ENCODE peak calls at places on chromosomes 11 and 22, in seven cellular contexts. O, I, U, E, M, B and A are unnamed samples.

GRCh38 chr11:30762188-30762587 is 176.0 kb upstream of the MPPED2 start:
- DNase-seq in O (no peak), I (no peak), U (no peak), E (no peak), M (no peak), B (no peak), A (no peak)

GRCh38 chr11:299081-299891 is at the start of gene IFITM5:
- DNase-seq in O (no peak), I (no peak), U (peak), E (no peak), M (no peak), B (no peak), A (no peak)

GRCh38 chr11:126485021-126485781 is 129.7 kb downstream of the ST3GAL4 start:
- DNase-seq in O (no peak), I (no peak), U (no peak), E (peak), M (no peak), B (no peak), A (no peak)

GRCh38 chr11:117809236-117810055 is 12.4 kb upstream of the DSCAML1 start:
- DNase-seq in O (peak), I (peak), U (peak), E (no peak), M (peak), B (peak), A (no peak)

GRCh38 chr11:67586568-67587250 is 3.1 kb downstream of the GSTP1 start:
- DNase-seq in O (no peak), I (no peak), U (no peak), E (no peak), M (no peak), B (no peak), A (no peak)

GRCh38 chr22:44668886-44669724 is 32.9 kb upstream of the PRR5 start:
- DNase-seq in O (no peak), I (no peak), U (peak), E (no peak), M (no peak), B (no peak), A (no peak)

GRCh38 chr11:92702771-92703170 is 266.7 kb upstream of the MTNR1B start:
- DNase-seq in O (no peak), I (no peak), U (no peak), E (no peak), M (no peak), B (no peak), A (no peak)

GRCh38 chr11:29937526-29937925 is 79.3 kb downstream of the KCNA4 start:
- DNase-seq in O (no peak), I (no peak), U (no peak), E (no peak), M (no peak), B (no peak), A (no peak)

GRCh38 chr22:41366323-41367014 is 15.3 kb upstream of the TEF start:
- DNase-seq in O (no peak), I (no peak), U (no peak), E (no peak), M (no peak), B (no peak), A (no peak)

GRCh38 chr22:48306284-48306683 is 1521.4 kb downstream of the BRD1 start:
- DNase-seq in O (no peak), I (no peak), U (peak), E (no peak), M (no peak), B (no peak), A (no peak)

GRCh38 chr11:33325456-33325855 is 68.3 kb downstream of the HIPK3 start:
- DNase-seq in O (no peak), I (no peak), U (no peak), E (no peak), M (no peak), B (no peak), A (no peak)

GRCh38 chr22:38346506-38346905 is 29.3 kb upstream of the CSNK1E start:
- DNase-seq in O (no peak), I (no peak), U (peak), E (no peak), M (no peak), B (no peak), A (no peak)

GRCh38 chr22:46103181-46103580 is 47.1 kb upstream of the PPARA start:
- DNase-seq in O (no peak), I (no peak), U (no peak), E (no peak), M (no peak), B (no peak), A (no peak)

GRCh38 chr22:46105494-46106278 is 44.6 kb upstream of the PPARA start:
- DNase-seq in O (peak), I (no peak), U (peak), E (no peak), M (peak), B (peak), A (no peak)

GRCh38 chr22:46104881-46105493 is 45.3 kb upstream of the PPARA start:
- DNase-seq in O (no peak), I (no peak), U (no peak), E (no peak), M (peak), B (peak), A (no peak)

GRCh38 chr22:46103664-46104063 is 46.7 kb upstream of the PPARA start:
- DNase-seq in O (no peak), I (no peak), U (no peak), E (no peak), M (no peak), B (no peak), A (no peak)

GRCh38 chr22:46104170-46104880 is 46.0 kb upstream of the PPARA start:
- DNase-seq in O (no peak), I (peak), U (no peak), E (no peak), M (no peak), B (peak), A (no peak)
- H3K4me3 ChIP-seq in O (no peak), I (no peak), U (no peak), E (no peak), M (no peak), B (no peak), A (no peak)

GRCh38 chr11:128715691-128716153 is 21.9 kb downstream of the FLI1 start:
- DNase-seq in O (no peak), I (no peak), U (no peak), E (no peak), M (no peak), B (peak), A (no peak)
- H3K4me3 ChIP-seq in O (no peak), I (no peak), U (no peak), E (no peak), M (no peak), B (no peak), A (no peak)

DNA sequence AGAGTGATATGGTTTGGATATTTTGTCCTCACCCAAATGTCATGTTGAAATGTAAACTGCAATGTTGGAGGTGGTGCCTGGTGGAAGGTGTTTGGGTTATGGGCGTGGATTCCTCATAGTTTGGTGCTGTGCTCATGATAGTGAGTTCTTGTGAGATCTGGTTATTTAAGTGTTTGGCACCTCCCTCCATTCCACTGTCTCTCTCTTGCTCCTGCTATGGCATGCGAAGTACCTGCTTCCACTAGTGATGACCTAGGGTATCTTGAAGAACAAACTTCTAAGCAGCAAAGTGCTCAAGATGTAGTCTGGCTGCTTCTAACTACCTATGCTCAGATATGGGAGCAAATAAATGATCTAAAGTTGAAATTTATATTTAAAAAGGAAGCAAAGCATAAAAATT is 55.9 kb upstream of the TSPAN18 start:
- DNase-seq in O (no peak), I (no peak), U (no peak), E (no peak), M (no peak), B (no peak), A (no peak)
- H3K4me3 ChIP-seq in O (no peak), I (no peak), U (no peak), E (no peak), M (no peak), B (no peak), A (no peak)

GRCh38 chr11:57646756-57647303 is 2.9 kb downstream of the YPEL4 start:
- DNase-seq in O (peak), I (no peak), U (no peak), E (no peak), M (no peak), B (no peak), A (no peak)
- H3K4me3 ChIP-seq in O (no peak), I (no peak), U (no peak), E (no peak), M (no peak), B (no peak), A (no peak)

GRCh38 chr22:17890245-17890671 is 116.0 kb upstream of the BID start:
- DNase-seq in O (peak), I (no peak), U (no peak), E (no peak), M (no peak), B (no peak), A (no peak)
- H3K4me3 ChIP-seq in O (no peak), I (no peak), U (no peak), E (no peak), M (no peak), B (no peak), A (no peak)

DNA sequence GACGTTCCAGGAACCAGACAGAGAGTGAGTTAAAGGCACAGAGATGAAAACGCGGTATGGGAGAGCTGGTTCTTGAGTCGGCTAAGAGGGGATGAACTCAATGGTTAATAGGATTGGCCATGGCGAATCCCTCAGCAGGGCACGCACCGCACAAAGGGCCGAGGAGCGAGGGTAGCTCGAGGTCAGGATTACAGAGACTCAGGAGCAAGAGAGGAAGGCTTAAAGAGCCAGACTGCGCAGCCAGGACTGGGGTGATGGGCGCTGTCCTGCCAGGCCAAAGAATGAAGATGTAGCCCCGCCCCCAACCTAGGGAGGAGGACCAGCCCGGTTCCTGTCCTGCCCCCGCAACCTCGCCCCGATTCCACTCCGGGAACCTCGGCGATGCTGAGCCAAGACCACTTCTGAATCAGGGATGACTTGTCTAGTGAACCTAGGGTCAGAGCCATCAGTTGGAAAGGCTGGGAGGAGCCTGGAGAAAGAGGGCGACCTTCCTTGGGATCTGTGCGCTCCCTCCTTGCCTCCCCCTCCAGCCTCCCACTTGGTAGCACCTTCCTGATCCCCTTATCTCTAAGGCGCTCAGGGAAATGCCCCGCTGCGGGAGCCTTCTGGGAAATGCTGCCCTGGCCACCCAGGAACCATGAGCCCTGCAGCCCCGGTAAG is at the start of gene PLEKHB1:
- DNase-seq in O (peak), I (no peak), U (no peak), E (no peak), M (no peak), B (no peak), A (no peak)
- H3K4me3 ChIP-seq in O (no peak), I (peak), U (peak), E (no peak), M (peak), B (peak), A (peak)

GRCh38 chr11:35146074-35146521 is 7.1 kb downstream of the CD44 start:
- DNase-seq in O (no peak), I (no peak), U (no peak), E (no peak), M (no peak), B (no peak), A (no peak)
- H3K4me3 ChIP-seq in O (no peak), I (no peak), U (no peak), E (peak), M (no peak), B (no peak), A (no peak)